ENCODE peak calls at places on chromosomes 6 and 20, in four cellular contexts. P is body of pancreas; A is CD8-positive, alpha-beta memory T cell; L is stimulated activated CD8-positive, alpha-beta memory T cell treated with anti-CD3 and anti-CD28 coated beads, Interleukin-4, amount 100 ng/mL, for 1 hour. R is an unnamed sample.

GRCh38 chr6:138601128-138601527 is 101.8 kb upstream of the NHSL1 start:
- DNase-seq in L (no peak), A (no peak), P (no peak), R (no peak)

GRCh38 chr20:8454137-8454712 is 322.2 kb downstream of the PLCB1 start:
- DNase-seq in P (peak), L (no peak), A (no peak), R (no peak)

GRCh38 chr20:37863289-37863688 is 39.6 kb upstream of the VSTM2L start:
- DNase-seq in L (no peak), P (no peak), A (no peak), R (no peak)

GRCh38 chr20:58135441-58136170 is 92.8 kb downstream of the ANKRD60 start:
- DNase-seq in L (no peak), P (no peak), A (no peak), R (no peak)

GRCh38 chr6:73923899-73924485 is 228.0 kb downstream of the CD109 start:
- DNase-seq in A (no peak), P (peak), L (no peak), R (no peak)

GRCh38 chr6:54784021-54784420 is 62.5 kb upstream of the FAM83B start:
- DNase-seq in P (no peak), A (no peak), L (no peak), R (no peak)

GRCh38 chr6:137095651-137096238 is 51.0 kb upstream of the IL20RA start:
- DNase-seq in A (no peak), P (no peak), L (no peak), R (no peak)

GRCh38 chr6:10401632-10402223 is 13.1 kb downstream of the TFAP2A start:
- DNase-seq in L (no peak), A (no peak), P (no peak), R (no peak)

GRCh38 chr20:53718142-53718481 is 124.5 kb upstream of the ZNF217 start:
- DNase-seq in A (no peak), P (no peak), L (no peak), R (no peak)

GRCh38 chr20:7841291-7841966 is 98.8 kb downstream of the HAO1 start:
- DNase-seq in L (no peak), P (no peak), A (no peak), R (no peak)

GRCh38 chr20:35729836-35730582 is 12.1 kb downstream of the RBM39 start:
- DNase-seq in L (no peak), A (no peak), P (no peak), R (no peak)

GRCh38 chr6:106173480-106173879 is 87.3 kb downstream of the PRDM1 start:
- DNase-seq in L (no peak), A (no peak), P (no peak), R (no peak)

GRCh38 chr6:67560068-67560467 is 1075.0 kb upstream of the ADGRB3 start:
- DNase-seq in L (no peak), A (no peak), P (no peak), R (no peak)

GRCh38 chr20:35742741-35743523 is 872 bp upstream of the RBM39 start:
- DNase-seq in L (no peak), A (peak), P (peak), R (no peak)

GRCh38 chr20:62598761-62599194 is 43.5 kb upstream of the SLCO4A1 start:
- DNase-seq in L (no peak), P (no peak), A (no peak), R (no peak)

R was measured in LNCaP clone FGC.